ENCODE peak calls at places on chromosomes 4 and X, in five cellular contexts. B is kidney epithelial cell; O is progenitor cell of endocrine pancreas; Y is stimulated activated CD8-positive, alpha-beta memory T cell treated with anti-CD3 and anti-CD28 coated beads, Interleukin-2, amount 100 ng/mL, for 48 hours; H is B cell. E is an unnamed sample.
A peak's percentile ranks its signal among the peaks of the same experiment; 100 is the strongest.

GRCh38 chr4:56226579-56226978 is 160.7 kb downstream of the AASDH start:
- DNase-seq in Y (no peak), H (no peak), O (no peak), B (no peak), E (no peak)

GRCh38 chr4:186946682-186947294 is 223.1 kb upstream of the FAT1 start:
- DNase-seq in B (no peak), Y (no peak), H (no peak), O (peak; percentile 21), E (no peak)

GRCh38 chr4:38664704-38665401 is 854 bp downstream of the KLF3 start:
- DNase-seq in Y (no peak), O (peak; percentile 51), H (peak; percentile 60), B (no peak), E (peak; percentile 52)

GRCh38 chr4:133624744-133625143 is 475.6 kb downstream of the PCDH10 start:
- DNase-seq in O (no peak), B (no peak), Y (no peak), H (no peak), E (no peak)

GRCh38 chr4:13851541-13851940 is 224.0 kb upstream of the BOD1L1 start:
- DNase-seq in Y (no peak), H (no peak), B (no peak), O (no peak), E (no peak)

GRCh38 chr4:125358453-125358852 is 43.7 kb downstream of the FAT4 start:
- DNase-seq in O (no peak), H (no peak), B (no peak), Y (no peak), E (no peak)

GRCh38 chr4:1771555-1772305 is 21.4 kb upstream of the FGFR3 start:
- DNase-seq in B (no peak), Y (no peak), H (peak; percentile 74), O (no peak), E (no peak)

GRCh38 chrX:136065044-136065671 is 79.9 kb downstream of the SLC9A6 start:
- DNase-seq in O (no peak), H (no peak), B (peak; percentile 16), Y (no peak), E (peak; percentile 26)

GRCh38 chrX:46754450-46755075 is 4.4 kb downstream of the SLC9A7 start:
- DNase-seq in Y (no peak), H (peak; percentile 10), O (no peak), B (no peak), E (no peak)

GRCh38 chr4:172073590-172073989 is 260.4 kb downstream of the GALNTL6 start:
- DNase-seq in Y (no peak), B (no peak), H (no peak), O (no peak), E (no peak)

GRCh38 chrX:133369065-133369464 is 46.2 kb downstream of the GPC4 start:
- DNase-seq in O (no peak), H (no peak), Y (no peak), B (no peak), E (no peak)

GRCh38 chr4:112560084-112560483 is 44.1 kb upstream of the NEUROG2 start:
- DNase-seq in O (no peak), H (peak; percentile 35), Y (no peak), B (no peak), E (no peak)

GRCh38 chr4:23741586-23742240 is 148.1 kb downstream of the PPARGC1A start:
- DNase-seq in H (no peak), B (no peak), O (no peak), Y (no peak), E (peak; percentile 14)

GRCh38 chr4:57199267-57199666 is 89.1 kb upstream of the IGFBP7 start:
- DNase-seq in B (no peak), Y (no peak), H (no peak), O (no peak), E (no peak)

E was measured in kidney glomerular epithelial cell.